ENCODE peak calls at places on chromosomes 5 and 9, in seven cellular contexts. H is SW 1271; T is Kasumi-1; A is activated T-cell treated with anti-CD3 and anti-CD28 coated beads, Interleukin-2, amount 50 U/mL, for 48 hours; Y is kidney tubule cell; P is neural crest cell; I is CD8-positive, alpha-beta T cell. U is an unnamed sample.

GRCh38 chr5:61353293-61353692 is 21.2 kb downstream of the ZSWIM6 start:
- DNase-seq in I (no peak), P (no peak), Y (no peak), H (no peak), T (no peak), A (no peak), U (no peak)

GRCh38 chr5:32942225-32942989 is 231.3 kb downstream of the NPR3 start:
- DNase-seq in Y (peak; percentile 48), H (no peak), P (no peak), T (peak; percentile 39), A (no peak), I (no peak), U (no peak)

GRCh38 chr5:11815916-11816315 is 88.3 kb downstream of the CTNND2 start:
- DNase-seq in Y (no peak), P (no peak), T (no peak), H (no peak), I (no peak), A (no peak), U (no peak)

GRCh38 chr5:82106806-82107205 is 135.0 kb downstream of the ATG10 start:
- DNase-seq in A (no peak), P (no peak), Y (no peak), T (no peak), H (no peak), I (no peak), U (no peak)

GRCh38 chr5:132136906-132137305 is 63.3 kb downstream of the CSF2 start:
- DNase-seq in P (no peak), A (no peak), H (no peak), Y (no peak), T (no peak), I (no peak), U (no peak)

GRCh38 chr5:2007906-2008437 is 125.2 kb upstream of the IRX4 start:
- DNase-seq in A (no peak), H (no peak), I (no peak), T (no peak), Y (no peak), P (no peak), U (no peak)

GRCh38 chr9:127172066-127172707 is 49.8 kb upstream of the ANGPTL2 start:
- DNase-seq in H (no peak), T (no peak), P (no peak), A (peak; percentile 3), Y (no peak), I (no peak), U (no peak)

GRCh38 chr5:59174248-59174844 is 591.5 kb downstream of the RAB3C start:
- DNase-seq in A (no peak), I (no peak), H (peak; percentile 20), Y (peak; percentile 73), T (peak; percentile 80), P (no peak), U (no peak)

GRCh38 chr9:2570615-2571479 is 50.7 kb upstream of the VLDLR start:
- DNase-seq in I (no peak), H (no peak), Y (peak; percentile 98), T (peak; percentile 61), A (peak; percentile 40), P (no peak), U (peak; percentile 70)

GRCh38 chr5:166401391-166401790 is 1890.1 kb upstream of the WWC1 start:
- DNase-seq in P (no peak), H (no peak), Y (no peak), I (no peak), T (no peak), A (no peak), U (no peak)

GRCh38 chr9:37917801-37918664 is 14.1 kb upstream of the SLC25A51 start:
- DNase-seq in Y (no peak), P (no peak), A (no peak), I (no peak), H (no peak), T (no peak), U (no peak)

GRCh38 chr5:83927140-83927733 is 206.6 kb upstream of the HAPLN1 start:
- DNase-seq in H (peak; percentile 31), P (peak; percentile 85), A (peak; percentile 55), Y (peak; percentile 59), T (peak; percentile 62), I (no peak), U (no peak)

GRCh38 chr5:54243483-54244080 is 66.8 kb downstream of the ARL15 start:
- DNase-seq in T (peak; percentile 74), A (no peak), I (no peak), P (peak; percentile 30), Y (peak; percentile 40), H (no peak), U (no peak)

GRCh38 chr5:33470544-33470943 is 29.8 kb downstream of the TARS1 start:
- DNase-seq in A (no peak), T (peak; percentile 23), P (no peak), I (no peak), H (peak; percentile 12), Y (peak; percentile 40), U (no peak)

GRCh38 chr5:135705941-135706340 is 127.2 kb upstream of the CXCL14 start:
- DNase-seq in H (no peak), P (no peak), T (no peak), Y (no peak), A (no peak), I (no peak), U (no peak)

GRCh38 chr9:89000281-89000875 is 9.1 kb downstream of the S1PR3 start:
- DNase-seq in A (no peak), Y (no peak), I (no peak), T (no peak), H (no peak), P (no peak), U (no peak)

GRCh38 chr5:38193015-38193581 is 65.3 kb upstream of the EGFLAM start:
- DNase-seq in Y (peak; percentile 67), T (peak; percentile 82), H (no peak), I (peak; percentile 6), P (peak; percentile 76), A (peak; percentile 71), U (peak; percentile 80)

GRCh38 chr5:75611324-75612210 is at the start of gene ANKDD1B:
- DNase-seq in A (no peak), Y (peak; percentile 47), T (peak; percentile 20), H (no peak), I (no peak), P (peak; percentile 41), U (no peak)

GRCh38 chr5:17429353-17429752 is 68.7 kb upstream of the TAF11L2 start:
- DNase-seq in I (no peak), P (no peak), Y (no peak), T (no peak), H (no peak), A (no peak), U (no peak)

GRCh38 chr5:8905021-8905420 is 640.9 kb downstream of the SEMA5A start:
- DNase-seq in P (no peak), Y (peak; percentile 52), A (no peak), T (no peak), H (no peak), I (no peak), U (no peak)

GRCh38 chr9:82376677-82377232 is 388.2 kb downstream of the SPATA31D1 start:
- DNase-seq in Y (no peak), H (no peak), T (no peak), P (no peak), A (no peak), I (no peak), U (no peak)

GRCh38 chr9:114047717-114048116 is 30.4 kb downstream of the AMBP start:
- DNase-seq in T (peak; percentile 21), Y (peak; percentile 29), H (no peak), I (no peak), A (no peak), P (no peak), U (no peak)

GRCh38 chr9:125241863-125242739 is 958 bp upstream of the HSPA5 start:
- DNase-seq in A (no peak), Y (no peak), T (no peak), P (no peak), H (no peak), I (no peak), U (no peak)

GRCh38 chr9:73034962-73035361 is 82.1 kb upstream of the ALDH1A1 start:
- DNase-seq in I (no peak), H (no peak), T (no peak), P (no peak), Y (no peak), A (no peak), U (no peak)

GRCh38 chr5:17951392-17952169 is 317.3 kb downstream of the TAF11L14 start:
- DNase-seq in A (no peak), Y (peak; percentile 1), I (no peak), T (no peak), P (peak; percentile 7), H (no peak), U (no peak)

GRCh38 chr5:76074487-76074886 is 8.7 kb upstream of the SV2C start:
- DNase-seq in I (no peak), H (no peak), P (no peak), A (peak; percentile 19), T (peak; percentile 59), Y (peak; percentile 19), U (no peak)

GRCh38 chr5:143772621-143773020 is 39.3 kb upstream of the HMHB1 start:
- DNase-seq in I (no peak), A (no peak), P (no peak), Y (no peak), H (no peak), T (no peak), U (no peak)

GRCh38 chr5:122845253-122846050 is at the start of gene SNX24:
- DNase-seq in H (peak; percentile 34), A (peak; percentile 78), Y (peak; percentile 83), I (peak; percentile 31), T (peak; percentile 52), P (peak; percentile 62), U (peak; percentile 83)

GRCh38 chr9:78033870-78034269 is 2.3 kb upstream of the GNAQ start:
- DNase-seq in T (peak; percentile 38), Y (no peak), I (no peak), A (no peak), P (no peak), H (no peak), U (no peak)

GRCh38 chr9:106862946-106863740 is at the start of gene ZNF462:
- DNase-seq in Y (peak; percentile 87), P (peak; percentile 36), H (no peak), A (no peak), I (no peak), T (peak; percentile 72), U (no peak)

GRCh38 chr5:56259002-56259511 is 25.9 kb upstream of the ANKRD55 start:
- DNase-seq in P (no peak), T (no peak), H (no peak), I (no peak), Y (peak; percentile 81), A (no peak), U (no peak)

GRCh38 chr9:33167949-33168535 is 906 bp upstream of the B4GALT1 start:
- DNase-seq in Y (no peak), H (no peak), I (no peak), T (peak; percentile 59), A (no peak), P (no peak), U (no peak)

GRCh38 chr9:125852386-125852785 is 105.2 kb downstream of the PBX3 start:
- DNase-seq in P (no peak), T (no peak), Y (no peak), A (no peak), H (no peak), I (no peak), U (no peak)

U was measured in natural killer cell treated with Interleukin-12 subunit alpha and Interleukin-12 subunit beta and Interleukin-15 and Interleukin-18, amount 100 ng/mL, for 72 hours.